ENCODE peak calls at places on chromosomes 2 and 18, in seven cellular contexts. S, F, P, N, Z, C and V are unnamed samples.

GRCh38 chr2:37604716-37605115 is 66.7 kb downstream of the CDC42EP3 start:
- DNase-seq in S (no peak), F (peak), P (no peak), N (no peak), Z (no peak), C (peak), V (no peak)

GRCh38 chr2:62814132-62814531 is 108.6 kb downstream of the EHBP1 start:
- DNase-seq in S (no peak), F (peak), P (no peak), N (no peak), Z (no peak), C (peak), V (no peak)

GRCh38 chr18:77014538-77014937 is 118.0 kb downstream of the MBP start:
- DNase-seq in S (no peak), F (no peak), P (no peak), N (no peak), Z (no peak), C (peak), V (no peak)

GRCh38 chr2:80288576-80288975 is 16.0 kb downstream of the LRRTM1 start:
- DNase-seq in S (no peak), F (peak), P (no peak), N (no peak), Z (no peak), C (no peak), V (no peak)

GRCh38 chr2:9405636-9406035 is 17.7 kb downstream of the ITGB1BP1 start:
- DNase-seq in S (no peak), F (peak), P (no peak), N (no peak), Z (no peak), C (no peak), V (no peak)

GRCh38 chr18:66727991-66728390 is 124.1 kb upstream of the CDH19 start:
- DNase-seq in S (no peak), F (no peak), P (no peak), N (no peak), Z (no peak), C (peak), V (no peak)

GRCh38 chr18:56158676-56159075 is 479.7 kb downstream of the TXNL1 start:
- DNase-seq in S (no peak), F (no peak), P (no peak), N (no peak), Z (no peak), C (no peak), V (no peak)

GRCh38 chr18:75884728-75885127 is 457.2 kb upstream of the SMIM21 start:
- DNase-seq in S (no peak), F (no peak), P (no peak), N (no peak), Z (no peak), C (no peak), V (no peak)

GRCh38 chr2:56118474-56118873 is 65.3 kb upstream of the CCDC85A start:
- DNase-seq in S (no peak), F (no peak), P (no peak), N (no peak), Z (no peak), C (no peak), V (no peak)

GRCh38 chr18:8426401-8426800 is 182.8 kb upstream of the RAB12 start:
- DNase-seq in S (no peak), F (no peak), P (no peak), N (no peak), Z (no peak), C (no peak), V (no peak)
- TF ChIP-seq CTCF in S (no peak), F (no peak), P (no peak), N (no peak), Z (no peak), C (peak), V (peak)

DNA sequence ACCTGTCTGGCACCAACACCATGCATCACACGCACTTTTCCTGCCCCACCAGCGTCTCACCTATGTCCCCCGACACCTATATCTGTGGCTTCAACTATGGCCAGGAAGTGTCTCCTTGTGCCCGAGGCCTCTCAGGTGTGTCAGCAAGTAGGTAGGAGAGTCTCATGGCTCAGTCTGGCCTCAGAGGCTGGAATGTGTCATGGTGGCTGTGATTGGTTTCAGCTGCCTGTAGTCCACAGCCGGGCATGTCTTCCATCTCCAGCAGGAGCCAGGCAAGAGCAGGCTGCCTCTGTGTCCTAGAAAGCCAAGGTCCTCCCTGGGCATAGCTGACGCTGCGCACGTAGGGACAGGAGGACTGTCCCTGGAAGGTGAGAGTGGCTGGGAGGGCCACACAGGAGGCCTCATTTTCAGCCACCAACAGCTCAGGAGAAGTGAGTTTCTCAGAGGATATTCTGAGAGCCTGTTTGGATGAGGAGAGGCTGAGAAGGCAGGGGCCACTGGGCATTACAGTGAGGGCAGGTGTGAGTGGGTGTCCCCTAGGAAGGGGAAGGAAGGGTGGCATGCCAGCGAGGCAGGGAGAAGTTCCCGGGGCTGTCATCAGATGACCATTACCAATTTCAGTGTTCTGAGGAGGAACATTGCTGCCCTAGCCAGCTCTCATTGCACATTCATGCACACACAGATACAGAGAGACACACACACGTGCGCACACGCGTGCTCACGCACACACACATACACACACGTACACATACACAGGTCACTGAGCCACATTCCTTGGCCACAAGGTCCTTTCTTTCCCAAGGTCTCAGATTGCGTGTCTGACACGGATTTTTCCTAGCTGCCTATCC is 47.1 kb downstream of the SDC1 start:
- DNase-seq in S (peak), F (no peak), P (no peak), N (peak), Z (no peak), C (no peak), V (no peak)
- TF ChIP-seq CTCF in S (no peak), F (no peak), P (no peak), N (no peak), Z (no peak), C (no peak), V (no peak)

GRCh38 chr2:18266188-18266587 is 294.3 kb downstream of the RDH14 start:
- DNase-seq in S (no peak), F (no peak), P (no peak), N (no peak), Z (no peak), C (no peak), V (no peak)
- TF ChIP-seq CTCF in S (peak), F (peak), P (no peak), N (no peak), Z (no peak), C (peak), V (no peak)

GRCh38 chr2:178863856-178864620 is 56.8 kb upstream of the TTN start:
- DNase-seq in S (peak), F (peak), P (no peak), N (no peak), Z (no peak), C (peak), V (no peak)

GRCh38 chr2:178863130-178863855 is 56.1 kb upstream of the TTN start:
- DNase-seq in S (no peak), F (peak), P (no peak), N (no peak), Z (no peak), C (no peak), V (no peak)

GRCh38 chr2:178859760-178860159 is 52.5 kb upstream of the TTN start:
- DNase-seq in S (no peak), F (peak), P (no peak), N (no peak), Z (no peak), C (no peak), V (no peak)

GRCh38 chr2:178858896-178859628 is 51.8 kb upstream of the TTN start:
- DNase-seq in S (no peak), F (no peak), P (no peak), N (no peak), Z (no peak), C (no peak), V (no peak)

GRCh38 chr2:178860551-178860950 is 53.3 kb upstream of the TTN start:
- DNase-seq in S (peak), F (peak), P (no peak), N (no peak), Z (no peak), C (peak), V (no peak)
- TF ChIP-seq CTCF in S (peak), F (peak), P (no peak), N (no peak), Z (no peak), C (peak), V (no peak)

GRCh38 chr18:31206064-31206463 is 43.4 kb upstream of the DSC1 start:
- DNase-seq in S (no peak), F (no peak), P (no peak), N (no peak), Z (no peak), C (no peak), V (no peak)

GRCh38 chr18:31204833-31205232 is 42.2 kb upstream of the DSC1 start:
- DNase-seq in S (no peak), F (no peak), P (no peak), N (peak), Z (no peak), C (no peak), V (no peak)

GRCh38 chr18:31205273-31205672 is 42.6 kb upstream of the DSC1 start:
- DNase-seq in S (no peak), F (no peak), P (no peak), N (no peak), Z (no peak), C (no peak), V (no peak)

GRCh38 chr18:31209041-31209440 is 46.4 kb upstream of the DSC1 start:
- DNase-seq in S (no peak), F (no peak), P (no peak), N (no peak), Z (no peak), C (no peak), V (no peak)

GRCh38 chr18:31206787-31207381 is 44.2 kb upstream of the DSC1 start:
- DNase-seq in S (peak), F (no peak), P (no peak), N (peak), Z (peak), C (no peak), V (peak)
- TF ChIP-seq CTCF in S (peak), F (no peak), P (no peak), N (no peak), Z (no peak), C (no peak), V (peak)